ENCODE peak calls at places on chromosomes 4 and X, in eight cellular contexts. Y is pancreas; Q is cardiac muscle cell; M is ovary; O is SJCRH30; H is AG04450; Z is CD8-positive, alpha-beta memory T cell; B is mammary epithelial cell. C is an unnamed sample.

GRCh38 chr4:107279729-107280128 is 243.6 kb upstream of the DKK2 start:
- DNase-seq in Y (no peak), Q (no peak), M (no peak), O (no peak), H (no peak), Z (no peak), B (peak), C (no peak)

GRCh38 chr4:71907782-71908181 is 123.9 kb upstream of the GC start:
- DNase-seq in Y (no peak), Q (no peak), M (no peak), O (no peak), H (no peak), Z (no peak), B (no peak), C (no peak)

GRCh38 chr4:188198980-188199792 is 59.9 kb downstream of the TRIML1 start:
- DNase-seq in Y (no peak), Q (no peak), M (no peak), O (no peak), H (no peak), Z (no peak), B (no peak), C (no peak)

GRCh38 chr4:123418486-123418931 is 21.9 kb downstream of the SPRY1 start:
- DNase-seq in Y (no peak), Q (peak), M (no peak), O (peak), H (peak), Z (no peak), B (peak), C (peak)

GRCh38 chrX:4876268-4876667 is 1162.8 kb upstream of the PRKX start:
- DNase-seq in Y (no peak), Q (no peak), M (no peak), O (no peak), H (no peak), Z (no peak), B (no peak), C (no peak)

GRCh38 chrX:63809158-63809557 is 24.1 kb upstream of the ARHGEF9 start:
- DNase-seq in Y (no peak), Q (no peak), M (no peak), O (no peak), H (no peak), Z (no peak), B (no peak), C (no peak)

GRCh38 chr4:163976588-163976987 is 482.1 kb downstream of the TMA16 start:
- DNase-seq in Y (no peak), Q (no peak), M (no peak), O (no peak), H (no peak), Z (no peak), B (no peak), C (no peak)

GRCh38 chr4:26431461-26432165 is 58.7 kb downstream of the CCKAR start:
- DNase-seq in Y (no peak), Q (no peak), M (no peak), O (no peak), H (no peak), Z (no peak), B (peak), C (no peak)

GRCh38 chr4:145132521-145133098 is 34.5 kb downstream of the ABCE1 start:
- DNase-seq in Y (no peak), Q (peak), M (no peak), O (peak), H (no peak), Z (no peak), B (no peak), C (no peak)

GRCh38 chr4:124636793-124637192 is 75.7 kb downstream of the ANKRD50 start:
- DNase-seq in Y (no peak), Q (no peak), M (no peak), O (no peak), H (no peak), Z (no peak), B (no peak), C (no peak)

GRCh38 chr4:124632439-124632838 is 80.1 kb downstream of the ANKRD50 start:
- DNase-seq in Y (no peak), Q (no peak), M (no peak), O (no peak), H (no peak), Z (no peak), B (no peak), C (no peak)

GRCh38 chr4:124633285-124633941 is 79.1 kb downstream of the ANKRD50 start:
- DNase-seq in Y (no peak), Q (no peak), M (no peak), O (peak), H (no peak), Z (no peak), B (no peak), C (no peak)

GRCh38 chr4:124635331-124635730 is 77.2 kb downstream of the ANKRD50 start:
- DNase-seq in Y (no peak), Q (no peak), M (no peak), O (no peak), H (no peak), Z (no peak), B (no peak), C (no peak)

GRCh38 chr4:124631760-124632159 is 80.8 kb downstream of the ANKRD50 start:
- DNase-seq in Y (peak), Q (no peak), M (no peak), O (peak), H (peak), Z (no peak), B (peak), C (peak)
- H3K27ac ChIP-seq in Y (no peak), Q (no peak), M (no peak), O (no peak), H (no peak), Z (no peak), B (no peak), C (peak)

GRCh38 chrX:39948564-39948963 is 149.2 kb downstream of the BCOR start:
- DNase-seq in Y (no peak), Q (peak), M (no peak), O (no peak), H (no peak), Z (no peak), B (no peak), C (no peak)
- H3K27ac ChIP-seq in Y (no peak), Q (peak), M (no peak), O (no peak), H (no peak), Z (no peak), B (no peak), C (no peak)

GRCh38 chr4:110612631-110613269 is 10.1 kb downstream of the PITX2 start:
- DNase-seq in Y (no peak), Q (no peak), M (no peak), O (no peak), H (no peak), Z (no peak), B (no peak), C (no peak)
- H3K27ac ChIP-seq in Y (no peak), Q (no peak), M (no peak), O (no peak), H (no peak), Z (no peak), B (no peak), C (no peak)

DNA sequence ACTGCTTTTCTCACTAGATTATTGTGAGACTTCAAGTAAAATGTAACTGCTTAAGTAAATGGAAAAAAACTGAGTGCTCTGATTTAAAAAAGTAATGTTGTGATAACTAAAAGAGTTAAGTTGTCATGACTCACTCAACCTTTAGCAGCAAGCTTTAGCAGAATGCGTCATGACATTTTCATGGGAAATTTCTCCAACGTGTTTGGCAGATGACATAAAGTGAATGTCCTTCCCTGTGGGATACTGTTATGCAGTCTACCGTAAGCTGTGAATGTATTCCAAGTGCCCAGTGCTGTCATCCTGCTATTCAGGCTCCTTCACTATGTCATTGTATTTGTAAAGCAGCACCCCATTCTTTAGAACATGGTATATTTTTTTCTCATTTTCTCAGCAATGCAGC is 136.2 kb downstream of the CPXCR1 start:
- DNase-seq in Y (no peak), Q (no peak), M (no peak), O (no peak), H (no peak), Z (no peak), B (peak), C (no peak)
- H3K27ac ChIP-seq in Y (no peak), Q (no peak), M (no peak), O (no peak), H (no peak), Z (no peak), B (no peak), C (no peak)

GRCh38 chrX:13094374-13094773 is 50.0 kb upstream of the FAM9C start:
- DNase-seq in Y (no peak), Q (no peak), M (no peak), O (no peak), H (no peak), Z (no peak), B (no peak), C (no peak)

GRCh38 chrX:13090261-13091110 is 46.1 kb upstream of the FAM9C start:
- DNase-seq in Y (no peak), Q (no peak), M (no peak), O (peak), H (no peak), Z (no peak), B (no peak), C (no peak)

GRCh38 chrX:13093489-13094140 is 49.2 kb upstream of the FAM9C start:
- DNase-seq in Y (no peak), Q (no peak), M (no peak), O (no peak), H (no peak), Z (no peak), B (no peak), C (no peak)

GRCh38 chrX:13091111-13091765 is 46.8 kb upstream of the FAM9C start:
- DNase-seq in Y (no peak), Q (no peak), M (no peak), O (no peak), H (no peak), Z (peak), B (no peak), C (no peak)

DNA sequence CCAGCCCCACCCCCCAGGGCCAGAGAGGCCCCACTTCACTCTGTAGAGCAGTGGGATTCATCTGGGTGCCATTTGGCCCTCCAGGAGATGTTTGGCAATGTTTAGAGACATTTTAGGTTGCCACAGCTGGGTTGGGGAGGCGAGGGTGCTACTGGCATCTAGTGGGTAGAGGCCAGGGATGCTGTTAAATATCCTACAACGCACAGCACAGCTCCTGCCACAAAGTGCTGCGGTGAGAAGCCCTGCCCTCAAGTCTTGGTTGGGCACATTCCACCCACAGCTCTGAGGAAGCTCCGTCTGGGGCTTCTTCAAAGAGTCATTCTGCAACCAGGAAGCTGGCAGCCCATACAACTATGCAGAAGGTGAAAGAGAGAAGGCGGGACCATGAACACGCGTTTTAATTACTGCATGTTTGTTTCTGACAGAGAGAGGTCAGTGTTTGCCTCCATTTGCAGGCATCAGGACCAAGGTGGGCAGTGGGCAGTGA is 48.1 kb upstream of the FAM9C start:
- DNase-seq in Y (peak), Q (no peak), M (no peak), O (no peak), H (no peak), Z (peak), B (no peak), C (no peak)
- H3K27ac ChIP-seq in Y (no peak), Q (no peak), M (no peak), O (no peak), H (no peak), Z (peak), B (no peak), C (no peak)